ENCODE peak calls at places on chromosomes 3 and 15, in ten cellular contexts. Z is NB4, H is spleen, E is transverse colon, Q is stomach, J is uterus, U is body of pancreas, L is A549, N is prostate gland, M is IMR-90. I is an unnamed sample.

GRCh38 chr3:194003128-194004057 is 132.6 kb upstream of the HES1 start:
- DNase-seq in Z (peak), H (peak), E (peak), Q (peak), J (peak), U (peak), L (peak), N (peak), M (peak), I (peak)

GRCh38 chr3:126133606-126134005 is 46.8 kb downstream of the ALDH1L1 start:
- DNase-seq in Z (no peak), H (peak), E (peak), Q (no peak), J (peak), U (peak), L (no peak), N (no peak), M (no peak), I (peak)

GRCh38 chr3:190552969-190553759 is 39.3 kb downstream of the IL1RAP start:
- DNase-seq in Z (no peak), H (no peak), E (no peak), Q (no peak), J (no peak), U (no peak), L (no peak), N (no peak), M (no peak), I (no peak)

GRCh38 chr15:32828507-32829186 is 110.8 kb downstream of the GREM1 start:
- DNase-seq in Z (no peak), H (no peak), E (no peak), Q (no peak), J (no peak), U (no peak), L (peak), N (no peak), M (peak), I (no peak)

GRCh38 chr3:123025642-123026521 is 1.7 kb downstream of the SEMA5B start:
- DNase-seq in Z (no peak), H (no peak), E (no peak), Q (no peak), J (no peak), U (peak), L (no peak), N (no peak), M (no peak), I (no peak)

GRCh38 chr3:115698851-115699535 is 75.7 kb downstream of the GAP43 start:
- DNase-seq in Z (no peak), H (no peak), E (no peak), Q (no peak), J (no peak), U (no peak), L (no peak), N (no peak), M (peak), I (no peak)

GRCh38 chr3:122603056-122603455 is 25.6 kb downstream of the PARP15 start:
- DNase-seq in Z (no peak), H (no peak), E (no peak), Q (no peak), J (no peak), U (no peak), L (no peak), N (no peak), M (no peak), I (no peak)

GRCh38 chr15:72342385-72342784 is 22.4 kb upstream of the CELF6 start:
- DNase-seq in Z (peak), H (no peak), E (peak), Q (peak), J (no peak), U (no peak), L (no peak), N (no peak), M (peak), I (no peak)

GRCh38 chr3:111577798-111578685 is 17.1 kb downstream of the ZBED2 start:
- DNase-seq in Z (peak), H (no peak), E (no peak), Q (no peak), J (no peak), U (no peak), L (peak), N (no peak), M (peak), I (no peak)

GRCh38 chr3:134809412-134810051 is 14.5 kb downstream of the EPHB1 start:
- DNase-seq in Z (no peak), H (no peak), E (peak), Q (no peak), J (no peak), U (no peak), L (no peak), N (no peak), M (no peak), I (peak)

GRCh38 chr3:10993729-10994065 is 1.1 kb downstream of the SLC6A1 start:
- DNase-seq in Z (no peak), H (no peak), E (no peak), Q (no peak), J (no peak), U (no peak), L (no peak), N (no peak), M (no peak), I (no peak)

GRCh38 chr3:127040216-127040615 is 57.3 kb downstream of the PLXNA1 start:
- DNase-seq in Z (no peak), H (no peak), E (no peak), Q (no peak), J (no peak), U (no peak), L (no peak), N (no peak), M (no peak), I (no peak)

GRCh38 chr3:32596926-32597369 is 26.3 kb upstream of the DYNC1LI1 start:
- DNase-seq in Z (no peak), H (no peak), E (no peak), Q (no peak), J (no peak), U (no peak), L (no peak), N (no peak), M (peak), I (no peak)

DNA sequence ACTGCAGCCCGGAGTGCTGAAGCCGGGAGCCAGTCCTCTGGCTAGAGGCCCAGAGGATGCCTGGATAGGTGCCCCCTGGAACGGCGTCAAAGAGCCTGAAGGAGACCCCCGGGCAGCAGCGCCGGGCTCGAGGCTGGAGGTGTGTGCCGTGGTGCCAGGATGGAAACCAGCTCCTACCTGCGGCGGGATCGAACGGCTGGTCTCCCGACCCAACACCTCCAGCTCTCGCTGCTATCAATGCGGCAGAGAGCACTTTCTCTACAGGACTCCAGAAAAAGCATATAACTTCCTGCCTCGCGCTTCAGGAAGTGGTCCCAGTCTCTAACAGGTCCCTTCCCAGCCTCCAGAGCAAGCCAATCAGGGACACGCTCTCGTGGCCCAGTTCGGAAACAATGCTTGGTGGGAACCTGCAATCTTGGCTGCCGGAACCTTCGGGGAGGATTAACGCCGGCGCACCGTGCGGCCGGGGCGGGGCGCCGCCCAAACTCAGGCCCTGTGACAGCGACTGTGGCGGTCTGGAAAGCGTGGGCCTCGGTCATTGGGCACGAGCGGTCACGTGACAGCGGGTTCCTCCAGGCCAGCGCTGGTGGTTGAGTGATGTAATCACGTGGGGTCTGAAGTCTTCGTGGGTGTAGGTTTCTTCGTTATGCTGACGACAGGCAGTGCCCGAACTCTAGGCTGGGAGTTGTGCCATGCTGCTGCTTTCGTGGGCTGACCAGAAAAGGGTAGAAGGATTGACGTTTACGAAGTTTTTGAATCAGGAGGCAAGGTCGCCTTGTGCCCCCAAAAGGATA is at the start of gene SLC33A1:
- DNase-seq in Z (peak), H (peak), E (peak), Q (peak), J (peak), U (peak), L (peak), N (peak), M (peak), I (peak)
- TF ChIP-seq POLR2A in Z (peak), H (peak), E (peak), Q (no peak), J (peak), U (peak), L (peak), N (peak), M (peak), I (peak)

GRCh38 chr3:72385172-72385571 is 463.1 kb downstream of the SHQ1 start:
- DNase-seq in Z (no peak), H (no peak), E (no peak), Q (no peak), J (no peak), U (no peak), L (no peak), N (no peak), M (no peak), I (no peak)

GRCh38 chr3:72383896-72384295 is 464.3 kb downstream of the SHQ1 start:
- DNase-seq in Z (no peak), H (no peak), E (no peak), Q (no peak), J (no peak), U (no peak), L (no peak), N (no peak), M (no peak), I (no peak)

GRCh38 chr3:72386322-72386721 is 461.9 kb downstream of the SHQ1 start:
- DNase-seq in Z (no peak), H (no peak), E (no peak), Q (no peak), J (no peak), U (no peak), L (no peak), N (no peak), M (no peak), I (no peak)

GRCh38 chr3:72383230-72383629 is 465.0 kb downstream of the SHQ1 start:
- DNase-seq in Z (no peak), H (no peak), E (no peak), Q (no peak), J (no peak), U (no peak), L (no peak), N (no peak), M (no peak), I (no peak)

GRCh38 chr3:72384602-72385001 is 463.6 kb downstream of the SHQ1 start:
- DNase-seq in Z (peak), H (no peak), E (no peak), Q (no peak), J (no peak), U (no peak), L (no peak), N (no peak), M (no peak), I (no peak)
- H3K4me3 ChIP-seq in Z (no peak), H (no peak), E (no peak), Q (no peak), J (no peak), U (no peak), L (no peak), N (no peak), M (no peak), I (no peak)

DNA sequence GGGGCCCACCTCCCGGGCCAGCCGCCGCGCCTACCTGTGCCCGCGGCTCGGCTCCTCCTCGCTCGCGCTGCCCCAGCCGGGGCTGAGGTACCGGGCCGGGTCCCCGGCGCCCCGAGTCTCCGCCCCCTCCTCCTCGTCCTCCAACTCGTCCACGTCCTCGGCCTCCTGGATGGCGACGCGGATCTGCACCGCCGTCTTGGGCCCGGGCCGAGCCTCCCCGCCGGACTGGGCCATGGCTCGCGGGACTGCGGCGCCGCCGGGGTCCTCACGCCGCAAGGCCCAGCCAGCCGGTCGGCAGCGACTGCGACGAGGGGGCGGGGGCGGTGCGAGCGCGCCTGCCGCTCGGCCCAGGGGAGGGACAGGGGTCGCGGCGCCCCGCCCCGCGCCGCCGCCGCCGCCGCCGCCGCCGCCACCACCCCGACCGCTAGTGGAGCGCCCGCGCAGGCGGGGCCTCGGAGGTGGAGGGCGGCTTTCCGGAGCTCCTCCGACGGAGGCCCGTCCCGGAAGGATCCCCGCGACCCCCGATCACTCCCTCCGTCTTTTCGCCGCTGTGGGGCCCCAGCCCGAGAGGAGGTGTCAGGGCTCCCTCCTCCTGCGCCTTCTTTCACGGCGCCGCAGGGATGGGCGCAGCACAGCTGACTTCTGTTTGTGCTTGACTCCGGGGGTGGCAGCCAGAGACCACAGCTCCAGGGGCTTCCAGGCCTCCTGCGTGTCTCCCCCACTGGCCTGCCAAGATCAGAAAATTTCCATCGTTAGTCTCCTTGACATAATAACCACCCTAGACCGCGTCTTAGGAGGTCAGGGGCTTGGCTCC is at the start of gene LARP6:
- DNase-seq in Z (peak), H (no peak), E (peak), Q (peak), J (peak), U (peak), L (peak), N (peak), M (peak), I (no peak)
- TF ChIP-seq POLR2A in Z (no peak), H (no peak), E (peak), Q (no peak), J (peak), U (peak), L (peak), N (peak), M (peak), I (no peak)

GRCh38 chr15:47720555-47720954 is 3.2 kb downstream of the SEMA6D start:
- DNase-seq in Z (no peak), H (no peak), E (no peak), Q (no peak), J (no peak), U (no peak), L (no peak), N (no peak), M (peak), I (no peak)
- H3K4me3 ChIP-seq in Z (no peak), H (no peak), E (no peak), Q (peak), J (no peak), U (no peak), L (no peak), N (no peak), M (peak), I (no peak)

GRCh38 chr15:81000626-81001179 is at the start of gene TLNRD1:
- DNase-seq in Z (peak), H (peak), E (peak), Q (peak), J (peak), U (peak), L (peak), N (peak), M (peak), I (peak)
- TF ChIP-seq POLR2A in Z (peak), H (peak), E (peak), Q (no peak), J (peak), U (peak), L (peak), N (peak), M (peak), I (no peak)

GRCh38 chr15:25862469-25863066 is 559 bp downstream of the ATP10A start:
- DNase-seq in Z (no peak), H (no peak), E (no peak), Q (peak), J (no peak), U (no peak), L (no peak), N (peak), M (no peak), I (no peak)

GRCh38 chr15:25860885-25861866 is 2.0 kb downstream of the ATP10A start:
- DNase-seq in Z (peak), H (no peak), E (peak), Q (no peak), J (no peak), U (no peak), L (no peak), N (no peak), M (no peak), I (no peak)

GRCh38 chr15:25862087-25862468 is 1.0 kb downstream of the ATP10A start:
- DNase-seq in Z (no peak), H (no peak), E (no peak), Q (no peak), J (no peak), U (no peak), L (no peak), N (peak), M (peak), I (no peak)

GRCh38 chr15:25858952-25859760 is 4.0 kb downstream of the ATP10A start:
- DNase-seq in Z (no peak), H (no peak), E (no peak), Q (no peak), J (no peak), U (no peak), L (no peak), N (no peak), M (no peak), I (no peak)

GRCh38 chr15:25859838-25860645 is 3.1 kb downstream of the ATP10A start:
- DNase-seq in Z (no peak), H (no peak), E (no peak), Q (peak), J (no peak), U (no peak), L (no peak), N (peak), M (no peak), I (peak)
- H3K4me3 ChIP-seq in Z (no peak), H (no peak), E (no peak), Q (peak), J (no peak), U (no peak), L (no peak), N (no peak), M (no peak), I (no peak)

DNA sequence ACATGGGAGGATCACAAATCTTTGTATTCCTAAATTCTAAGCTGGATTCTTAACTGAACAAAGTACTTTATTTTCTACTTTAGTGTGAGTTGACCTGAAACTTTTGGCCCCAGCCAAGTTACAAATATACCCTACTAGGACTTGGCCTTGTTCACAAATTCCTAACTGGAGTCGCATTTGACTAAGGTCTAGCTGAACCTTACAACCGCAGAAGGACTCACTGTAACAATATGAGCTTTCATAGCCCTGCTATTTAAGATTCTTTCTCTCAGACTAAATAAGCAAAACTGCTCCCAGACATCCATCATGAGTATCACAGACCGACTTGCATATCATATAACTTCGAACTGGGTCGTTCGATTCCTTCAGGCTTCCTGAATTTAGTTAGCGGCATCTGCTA is 28.3 kb upstream of the ADAMTS9 start:
- DNase-seq in Z (no peak), H (no peak), E (no peak), Q (no peak), J (no peak), U (no peak), L (no peak), N (no peak), M (peak), I (no peak)
- TF ChIP-seq POLR2A in Z (no peak), H (no peak), E (no peak), Q (no peak), J (no peak), U (no peak), L (no peak), N (no peak), M (no peak), I (no peak)

GRCh38 chr3:187292186-187292585 is 649 bp upstream of the MASP1 start:
- DNase-seq in Z (no peak), H (no peak), E (no peak), Q (no peak), J (peak), U (no peak), L (no peak), N (no peak), M (no peak), I (no peak)

GRCh38 chr3:187290561-187290960 is 976 bp downstream of the MASP1 start:
- DNase-seq in Z (no peak), H (no peak), E (no peak), Q (no peak), J (no peak), U (no peak), L (no peak), N (no peak), M (no peak), I (no peak)

GRCh38 chr3:187292631-187293513 is 1.3 kb upstream of the MASP1 start:
- DNase-seq in Z (no peak), H (no peak), E (no peak), Q (no peak), J (peak), U (no peak), L (no peak), N (no peak), M (peak), I (no peak)

GRCh38 chr3:187291001-187291511 is 481 bp downstream of the MASP1 start:
- DNase-seq in Z (no peak), H (no peak), E (no peak), Q (no peak), J (peak), U (no peak), L (no peak), N (no peak), M (peak), I (no peak)

DNA sequence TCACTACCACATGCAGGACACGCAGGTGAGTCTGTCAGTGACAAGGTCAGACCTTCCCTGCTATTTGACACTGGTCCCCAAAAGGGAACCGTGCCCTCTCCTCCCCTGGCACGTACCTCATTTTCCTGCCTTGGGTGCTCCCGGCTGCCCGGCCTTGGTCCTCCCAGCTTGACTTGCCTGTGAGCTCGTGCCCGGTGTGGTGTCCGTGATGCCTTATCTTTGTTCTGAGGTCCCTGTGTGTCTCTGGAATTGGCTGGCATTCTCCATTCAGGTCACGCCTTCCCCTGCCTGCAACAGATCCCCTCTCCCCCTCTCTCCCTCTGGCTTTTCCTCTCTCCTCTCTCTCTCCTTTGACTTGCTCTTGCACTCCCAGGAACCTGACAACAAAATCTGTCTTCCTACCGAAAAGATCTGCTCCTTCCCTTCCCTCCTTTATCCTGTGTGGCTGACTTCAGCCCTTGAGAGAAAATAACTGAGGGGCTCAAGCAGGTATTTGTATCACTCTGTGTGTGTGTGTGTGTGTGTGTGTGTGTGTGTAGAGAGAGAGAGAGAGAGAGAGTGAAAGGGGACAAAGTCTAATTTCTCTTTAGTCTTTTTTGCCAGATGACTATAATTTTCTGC is at the start of gene MASP1:
- DNase-seq in Z (no peak), H (no peak), E (no peak), Q (no peak), J (peak), U (no peak), L (no peak), N (no peak), M (peak), I (no peak)
- H3K4me3 ChIP-seq in Z (no peak), H (no peak), E (peak), Q (peak), J (peak), U (no peak), L (no peak), N (peak), M (peak), I (no peak)

I was measured in lower leg skin.